ENCODE peak calls at places on chromosomes 3 and 15, in seven cellular contexts. J is GM12878, F is endothelial cell of umbilical vein, Q is prostate gland, H is K562, X is transverse colon, L is breast epithelium. G is an unnamed sample. For H3K4me1, the result is how much of the 10 kb centered on the place peaks cover.

GRCh38 chr3:158127250-158128219 is 17.6 kb downstream of the RSRC1 start:
- DNase-seq in J (no peak), F (no peak), Q (no peak), H (peak), X (no peak), L (no peak), G (no peak)

GRCh38 chr15:69896606-69897005 is 201.1 kb downstream of the TLE3 start:
- DNase-seq in J (no peak), F (no peak), Q (no peak), H (no peak), X (no peak), L (no peak), G (no peak)

GRCh38 chr3:96863129-96863740 is 48.8 kb downstream of the EPHA6 start:
- DNase-seq in J (no peak), F (peak), Q (peak), H (peak), X (peak), L (peak), G (no peak)

GRCh38 chr15:70199601-70200000 is 101.9 kb upstream of the TLE3 start:
- DNase-seq in J (no peak), F (no peak), Q (no peak), H (no peak), X (no peak), L (no peak), G (peak)

GRCh38 chr3:46709147-46709654 is 8.0 kb downstream of the TMIE start:
- DNase-seq in J (no peak), F (no peak), Q (no peak), H (no peak), X (no peak), L (no peak), G (no peak)

GRCh38 chr3:105040026-105040622 is 326.6 kb upstream of the ALCAM start:
- DNase-seq in J (no peak), F (peak), Q (no peak), H (no peak), X (no peak), L (no peak), G (no peak)

GRCh38 chr15:83207622-83208356 is at the start of gene HDGFL3:
- DNase-seq in J (no peak), F (peak), Q (peak), H (peak), X (peak), L (peak), G (peak)

GRCh38 chr3:116640119-116640518 is 69.5 kb upstream of the TUSC7 start:
- DNase-seq in J (no peak), F (no peak), Q (no peak), H (no peak), X (no peak), L (no peak), G (no peak)

GRCh38 chr3:42166662-42167300 is 75.6 kb downstream of the TRAK1 start:
- DNase-seq in J (no peak), F (no peak), Q (no peak), H (peak), X (no peak), L (no peak), G (no peak)

GRCh38 chr3:105806361-105806760 is 62.5 kb downstream of the CBLB start:
- DNase-seq in J (no peak), F (peak), Q (no peak), H (peak), X (no peak), L (no peak), G (no peak)

GRCh38 chr3:58163234-58163633 is 47.5 kb downstream of the DNASE1L3 start:
- DNase-seq in J (no peak), F (peak), Q (no peak), H (no peak), X (no peak), L (no peak), G (no peak)

GRCh38 chr15:87777054-87777498 is 479.5 kb downstream of the NTRK3 start:
- DNase-seq in J (no peak), F (no peak), Q (no peak), H (peak), X (no peak), L (no peak), G (no peak)

GRCh38 chr3:127158614-127159221 is 34.2 kb upstream of the PRR23E start:
- DNase-seq in J (no peak), F (peak), Q (no peak), H (peak), X (no peak), L (no peak), G (no peak)

GRCh38 chr3:45027406-45027805 is 1.3 kb downstream of the CLEC3B start:
- DNase-seq in J (no peak), F (no peak), Q (no peak), H (no peak), X (no peak), L (no peak), G (no peak)
- H3K4me3 ChIP-seq in J (no peak), F (no peak), Q (no peak), H (no peak), X (no peak), L (no peak), G (peak)

GRCh38 chr15:98755138-98755537 is 106.8 kb downstream of the IGF1R start:
- DNase-seq in J (no peak), F (peak), Q (no peak), H (no peak), X (no peak), L (no peak), G (no peak)
- TF ChIP-seq POLR2AphosphoS5 in J (no peak), F (no peak), Q (no peak), H (no peak), X (no peak), L (no peak), G (no peak)

DNA sequence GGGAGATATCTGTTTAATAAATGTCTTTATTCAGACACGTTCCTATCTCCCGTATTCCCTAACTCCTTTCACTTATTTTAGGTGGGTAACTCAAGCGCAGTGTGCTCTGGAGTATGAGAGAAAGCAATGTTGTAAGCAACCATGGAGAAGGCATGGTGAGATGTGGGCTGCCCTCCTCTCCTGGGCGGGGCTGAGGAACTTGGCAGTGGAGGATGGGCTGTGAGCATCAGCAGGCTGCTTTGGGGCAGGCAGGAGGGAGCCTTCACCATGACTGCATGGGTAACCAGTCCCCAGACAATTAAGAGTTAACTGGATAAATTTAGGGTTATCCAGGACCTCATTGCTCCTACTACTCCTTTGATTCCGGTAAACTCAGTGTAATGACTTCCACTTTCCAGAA is 126.1 kb downstream of the RORA start:
- DNase-seq in J (no peak), F (no peak), Q (no peak), H (no peak), X (no peak), L (no peak), G (no peak)
- H3K4me1 ChIP-seq in J (under half), F (under half), Q (under half), H (under half), X (under half), L (under half), G (under half)

GRCh38 chr3:44513513-44513912 is 36.0 kb upstream of the ZNF445 start:
- DNase-seq in J (no peak), F (no peak), Q (no peak), H (no peak), X (no peak), L (no peak), G (no peak)

GRCh38 chr3:44509393-44509921 is 32.0 kb upstream of the ZNF445 start:
- DNase-seq in J (no peak), F (no peak), Q (no peak), H (peak), X (no peak), L (no peak), G (no peak)

GRCh38 chr3:44506961-44507360 is 29.5 kb upstream of the ZNF445 start:
- DNase-seq in J (no peak), F (no peak), Q (no peak), H (no peak), X (no peak), L (no peak), G (no peak)

GRCh38 chr3:44509985-44510360 is 32.5 kb upstream of the ZNF445 start:
- DNase-seq in J (no peak), F (peak), Q (no peak), H (peak), X (no peak), L (no peak), G (no peak)

DNA sequence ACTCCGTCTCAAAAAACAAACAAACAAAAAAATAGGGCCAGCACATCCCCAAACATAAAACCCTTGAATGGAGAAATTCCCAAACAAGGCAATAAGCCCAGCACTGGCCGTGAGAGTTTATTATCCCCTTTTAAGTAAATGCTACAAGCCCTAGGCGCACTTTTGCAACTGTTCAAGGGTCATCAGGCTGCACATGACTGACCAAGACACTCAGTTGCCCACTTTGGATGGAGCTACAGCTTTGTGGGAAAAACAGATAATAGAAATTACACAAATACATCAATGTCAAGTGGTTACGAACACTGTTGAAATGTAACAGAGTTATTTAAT is 33.7 kb upstream of the ZNF445 start:
- DNase-seq in J (no peak), F (peak), Q (no peak), H (peak), X (no peak), L (no peak), G (no peak)
- H3K4me3 ChIP-seq in J (peak), F (peak), Q (peak), H (peak), X (peak), L (peak), G (peak)

GRCh38 chr3:56761023-56761422 is 40.7 kb downstream of the ARHGEF3 start:
- DNase-seq in J (no peak), F (no peak), Q (no peak), H (no peak), X (no peak), L (no peak), G (no peak)
- TF ChIP-seq POLR2AphosphoS5 in J (no peak), F (no peak), Q (no peak), H (no peak), X (no peak), L (no peak), G (no peak)

GRCh38 chr15:68609618-68610017 is 30.8 kb downstream of the CORO2B start:
- DNase-seq in J (no peak), F (no peak), Q (no peak), H (no peak), X (peak), L (peak), G (no peak)
- H3K4me1 ChIP-seq in J (under half), F (under half), Q (under half), H (under half), X (under half), L (under half), G (under half)

DNA sequence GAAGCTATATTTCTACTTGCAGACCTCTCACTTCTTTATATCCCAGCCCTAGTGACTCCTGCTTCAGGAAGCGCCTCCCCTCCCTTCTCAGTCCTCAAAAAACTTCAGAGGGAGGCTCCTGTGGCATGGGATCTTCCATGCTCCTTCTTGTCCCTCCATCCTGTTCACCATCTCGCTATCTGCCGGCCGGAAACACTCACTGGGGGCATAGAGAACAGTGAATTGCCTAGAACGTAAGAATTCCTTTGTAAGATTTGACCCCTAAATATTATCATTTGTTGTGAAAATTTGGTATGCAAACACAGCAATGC is 218.6 kb upstream of the ATP10A start:
- DNase-seq in J (no peak), F (no peak), Q (no peak), H (no peak), X (no peak), L (no peak), G (no peak)
- H3K4me3 ChIP-seq in J (no peak), F (no peak), Q (no peak), H (peak), X (peak), L (peak), G (peak)

GRCh38 chr3:107669669-107670068 is 146.9 kb downstream of the BBX start:
- DNase-seq in J (no peak), F (no peak), Q (no peak), H (no peak), X (no peak), L (no peak), G (no peak)

GRCh38 chr3:107666853-107667252 is 144.1 kb downstream of the BBX start:
- DNase-seq in J (no peak), F (no peak), Q (no peak), H (no peak), X (no peak), L (no peak), G (no peak)

GRCh38 chr3:107668963-107669362 is 146.2 kb downstream of the BBX start:
- DNase-seq in J (no peak), F (no peak), Q (no peak), H (no peak), X (no peak), L (no peak), G (no peak)

GRCh38 chr3:107670991-107671390 is 148.2 kb downstream of the BBX start:
- DNase-seq in J (no peak), F (no peak), Q (no peak), H (no peak), X (no peak), L (no peak), G (no peak)

GRCh38 chr3:107668398-107668797 is 145.6 kb downstream of the BBX start:
- DNase-seq in J (no peak), F (no peak), Q (no peak), H (no peak), X (no peak), L (no peak), G (no peak)
- TF ChIP-seq POLR2AphosphoS5 in J (no peak), F (no peak), Q (no peak), H (no peak), X (no peak), L (no peak), G (no peak)

DNA sequence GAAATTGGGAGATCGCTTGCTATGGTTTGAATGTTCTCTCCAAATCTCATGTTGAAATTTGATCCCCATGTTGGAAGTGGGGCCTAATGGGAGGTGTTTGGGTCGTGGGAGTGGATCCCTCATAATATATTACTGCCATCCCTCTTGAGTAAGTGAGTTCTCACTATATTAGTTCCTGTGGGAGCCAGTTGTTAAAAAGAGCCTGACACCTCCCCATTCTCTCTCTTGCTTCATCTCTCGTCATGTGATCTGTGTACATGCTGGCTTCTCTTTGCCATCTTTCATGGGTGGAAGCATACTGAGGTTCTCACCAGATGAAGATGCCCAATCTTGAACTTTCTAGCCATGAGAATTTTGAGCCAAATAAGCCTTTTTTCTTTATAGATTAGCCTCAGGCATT is 43.0 kb upstream of the IL20RB start:
- DNase-seq in J (no peak), F (no peak), Q (no peak), H (peak), X (no peak), L (no peak), G (no peak)
- H3K4me1 ChIP-seq in J (under half), F (under half), Q (under half), H (under half), X (under half), L (under half), G (under half)

G was measured in spleen.